ENCODE peak calls at places on chromosome 4, in five cellular contexts. M, U, G, O and Z are unnamed samples.
A peak's percentile ranks its signal among the peaks of the same experiment; 100 is the strongest.

GRCh38 chr4:101604976-101605375 is 185.6 kb upstream of the BANK1 start:
- DNase-seq in O (no peak), M (peak; percentile 33), G (no peak), U (no peak), Z (no peak)

GRCh38 chr4:24643774-24644520 is 59.6 kb upstream of the DHX15 start:
- DNase-seq in O (no peak), G (peak; percentile 44), M (no peak), U (no peak), Z (no peak)

GRCh38 chr4:186953601-186954260 is 230.1 kb upstream of the FAT1 start:
- DNase-seq in G (no peak), U (no peak), O (no peak), M (no peak), Z (no peak)

GRCh38 chr4:8478801-8479744 is 38.5 kb downstream of the TRMT44 start:
- DNase-seq in M (peak; percentile 41), U (no peak), O (no peak), G (peak; percentile 12), Z (no peak)

GRCh38 chr4:184596617-184597185 is 52.5 kb downstream of the CASP3 start:
- DNase-seq in G (peak; percentile 74), O (no peak), U (no peak), M (no peak), Z (no peak)

GRCh38 chr4:1980561-1981041 is 28.2 kb downstream of the NELFA start:
- DNase-seq in M (no peak), G (no peak), U (no peak), O (no peak), Z (no peak)

GRCh38 chr4:148831945-148832344 is 389.7 kb upstream of the NR3C2 start:
- DNase-seq in G (peak; percentile 69), U (no peak), O (no peak), M (peak; percentile 89), Z (no peak)

GRCh38 chr4:174316954-174317353 is 33.2 kb downstream of the CEP44 start:
- DNase-seq in M (no peak), O (no peak), G (peak; percentile 10), U (no peak), Z (no peak)

GRCh38 chr4:185717018-185717726 is 94.8 kb downstream of the SORBS2 start:
- DNase-seq in M (no peak), G (no peak), U (peak; percentile 56), O (no peak), Z (no peak)

GRCh38 chr4:23728971-23729370 is 160.9 kb downstream of the PPARGC1A start:
- DNase-seq in U (no peak), O (no peak), G (peak; percentile 14), M (no peak), Z (no peak)

GRCh38 chr4:83054928-83055327 is 19.9 kb downstream of the COPS4 start:
- DNase-seq in M (peak; percentile 16), O (no peak), G (peak; percentile 50), U (no peak), Z (no peak)
- TF ChIP-seq CTCF in M (peak; percentile 48), O (no peak), G (peak; percentile 40), U (no peak), Z (peak; percentile 29)

GRCh38 chr4:152779513-152780266 is at the start of the genes ARFIP1 and TIGD4:
- DNase-seq in G (peak; percentile 99), M (peak; percentile 97), U (peak; percentile 97), O (peak; percentile 98), Z (peak; percentile 99)
- TF ChIP-seq CTCF in G (peak; percentile 35), M (peak; percentile 20), U (no peak), O (no peak), Z (peak; percentile 60)

DNA sequence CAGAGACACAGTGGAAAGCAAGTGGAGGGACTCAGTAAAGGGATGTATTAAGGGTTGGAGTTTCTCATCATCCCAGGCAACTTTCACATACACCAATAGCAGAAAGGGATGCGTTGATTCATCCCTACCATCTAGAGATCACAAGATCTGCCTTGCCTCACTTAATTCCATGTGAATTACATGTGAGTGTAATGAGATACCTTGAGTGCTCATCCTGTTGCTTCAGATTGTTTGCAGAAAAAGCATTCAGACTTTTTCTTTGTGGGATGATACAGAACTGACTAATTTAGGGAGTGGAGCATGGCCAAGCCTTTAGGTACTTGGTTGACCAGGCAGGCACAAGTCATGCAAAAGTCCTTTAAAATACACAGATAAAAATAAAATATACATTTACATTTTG is 124.8 kb upstream of the SLIT2 start:
- DNase-seq in U (no peak), M (peak; percentile 23), G (no peak), O (no peak), Z (no peak)
- TF ChIP-seq CTCF in U (no peak), M (no peak), G (no peak), O (no peak), Z (no peak)

GRCh38 chr4:85370400-85371032 is 104.4 kb upstream of the ARHGAP24 start:
- DNase-seq in M (peak; percentile 47), U (peak; percentile 49), G (peak; percentile 67), O (no peak), Z (no peak)
- TF ChIP-seq CTCF in M (peak; percentile 88), U (peak; percentile 71), G (peak; percentile 87), O (peak; percentile 24), Z (peak; percentile 61)

GRCh38 chr4:146514651-146515379 is 6.9 kb downstream of the SLC10A7 start:
- DNase-seq in U (no peak), M (no peak), O (no peak), G (no peak), Z (no peak)
- TF ChIP-seq CTCF in U (no peak), M (no peak), O (no peak), G (no peak), Z (no peak)

DNA sequence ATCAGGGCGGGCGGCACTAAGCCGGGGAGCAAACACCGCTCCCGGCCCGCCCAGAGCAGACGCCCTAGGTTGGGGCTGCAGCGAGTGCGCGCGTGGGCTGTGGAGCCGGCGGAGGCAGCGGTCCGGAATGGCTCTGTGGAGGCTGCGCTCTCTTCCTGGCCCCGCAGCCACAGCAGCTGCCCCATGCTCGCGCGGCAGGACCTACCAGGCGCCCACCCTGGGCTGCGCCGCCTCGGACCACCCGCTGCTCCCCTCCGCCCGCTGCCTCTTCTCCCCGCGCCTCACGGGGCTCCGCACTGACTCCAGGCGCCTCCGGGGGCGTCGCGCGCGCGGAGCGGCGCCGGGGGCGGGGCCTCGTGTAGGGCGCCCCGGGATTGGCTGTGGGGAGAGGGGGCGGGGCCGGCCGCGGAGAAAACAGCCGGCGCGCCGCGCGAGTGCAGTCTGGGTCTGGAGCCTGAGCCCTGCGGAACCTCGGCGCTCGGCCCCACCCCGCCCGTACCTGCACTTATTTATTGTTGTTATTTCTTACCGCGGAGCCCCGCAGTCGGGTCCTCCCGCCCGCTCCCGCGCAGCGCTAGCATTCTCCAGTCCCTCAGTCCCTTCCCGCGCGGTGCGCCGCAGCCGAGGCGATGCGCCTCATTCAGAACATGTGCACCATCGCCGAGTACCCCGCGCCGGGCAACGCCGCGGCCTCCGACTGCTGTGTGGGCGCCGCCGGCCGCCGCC is at the start of gene RASL11B:
- DNase-seq in G (peak; percentile 79), U (peak; percentile 82), O (peak; percentile 75), M (peak; percentile 61), Z (peak; percentile 88)
- TF ChIP-seq CTCF in G (no peak), U (peak; percentile 56), O (no peak), M (no peak), Z (no peak)